ENCODE peak calls at places on chromosomes 4 and X, in five cellular contexts. M is RWPE2, E is stomach, X is left lung, J is body of pancreas. C is an unnamed sample. For H3K4me1, the result is how much of the 10 kb centered on the place peaks cover.

GRCh38 chr4:114208747-114209146 is 229.3 kb upstream of the ARSJ start:
- DNase-seq in E (no peak), M (no peak), X (no peak), J (no peak), C (peak)

GRCh38 chr4:6109842-6110560 is 90.3 kb downstream of the JAKMIP1 start:
- DNase-seq in J (peak), X (no peak), M (no peak), E (peak), C (no peak)

GRCh38 chr4:125983168-125983567 is 668.4 kb downstream of the FAT4 start:
- DNase-seq in X (no peak), M (no peak), J (no peak), E (no peak), C (no peak)

GRCh38 chr4:4492161-4492847 is 49.5 kb downstream of the STX18 start:
- DNase-seq in J (no peak), E (no peak), X (no peak), M (no peak), C (peak)

GRCh38 chrX:100207331-100208024 is 202.6 kb downstream of the PCDH19 start:
- DNase-seq in M (no peak), X (no peak), E (no peak), J (no peak), C (no peak)

GRCh38 chr4:145177906-145178538 is 2.4 kb downstream of the OTUD4 start:
- DNase-seq in E (no peak), X (no peak), J (peak), M (no peak), C (no peak)

GRCh38 chrX:25002658-25003015 is 13.1 kb downstream of the ARX start:
- DNase-seq in J (no peak), E (no peak), X (no peak), M (no peak), C (no peak)

GRCh38 chr4:102324725-102325124 is 20.6 kb downstream of the SLC39A8 start:
- DNase-seq in X (no peak), E (no peak), M (no peak), J (no peak), C (no peak)

GRCh38 chrX:108740299-108740774 is 4.0 kb upstream of the IRS4 start:
- DNase-seq in X (no peak), J (no peak), M (no peak), E (no peak), C (no peak)

GRCh38 chr4:103075435-103075893 is 1.1 kb downstream of the SLC9B2 start:
- DNase-seq in E (no peak), J (no peak), X (no peak), M (no peak), C (peak)

GRCh38 chr4:78059524-78059889 is 2.4 kb downstream of the FRAS1 start:
- DNase-seq in X (peak), E (peak), J (peak), M (no peak), C (peak)

GRCh38 chrX:74523224-74523623 is 91.2 kb downstream of the RLIM start:
- DNase-seq in J (no peak), E (no peak), X (no peak), M (no peak), C (no peak)

GRCh38 chr4:52640808-52641595 is 18.1 kb downstream of the USP46 start:
- DNase-seq in E (no peak), J (no peak), M (no peak), X (no peak), C (peak)

GRCh38 chr4:88442636-88443260 is 14.2 kb upstream of the HERC5 start:
- DNase-seq in M (no peak), E (no peak), X (no peak), J (no peak), C (no peak)

GRCh38 chrX:130665214-130665613 is 237.8 kb downstream of the ENOX2 start:
- DNase-seq in M (no peak), X (no peak), E (no peak), J (no peak), C (no peak)

GRCh38 chr4:183658362-183659028 is 490 bp downstream of the RWDD4 start:
- DNase-seq in J (peak), X (no peak), E (no peak), M (no peak), C (peak)

GRCh38 chr4:189974056-189974455 is 33.4 kb downstream of the FRG1 start:
- DNase-seq in J (no peak), E (no peak), M (no peak), X (no peak), C (no peak)

GRCh38 chrX:142089193-142089592 is 115.9 kb downstream of the MAGEC2 start:
- DNase-seq in M (no peak), X (no peak), J (no peak), E (no peak), C (no peak)

GRCh38 chr4:123102897-123103489 is 180.6 kb upstream of the NUDT6 start:
- DNase-seq in M (no peak), X (no peak), E (no peak), J (no peak), C (peak)

GRCh38 chrX:48695925-48696300 is 621 bp upstream of the SUV39H1 start:
- DNase-seq in J (no peak), M (no peak), X (no peak), E (no peak), C (no peak)

GRCh38 chrX:112851806-112852205 is 11.2 kb upstream of the AMOT start:
- DNase-seq in E (no peak), X (no peak), M (no peak), J (peak), C (peak)

GRCh38 chr4:115272185-115272584 is 158.8 kb upstream of the NDST4 start:
- DNase-seq in X (no peak), J (no peak), M (no peak), E (no peak), C (no peak)

GRCh38 chr4:118751634-118752293 is 66.6 kb downstream of the METTL14 start:
- DNase-seq in M (no peak), E (no peak), X (no peak), J (no peak), C (no peak)

GRCh38 chr4:53937327-53937726 is 127.1 kb downstream of the CHIC2 start:
- DNase-seq in M (no peak), J (no peak), X (no peak), E (no peak), C (no peak)

GRCh38 chr4:141884070-141884469 is 247.7 kb downstream of the IL15 start:
- DNase-seq in E (no peak), M (no peak), J (no peak), X (no peak), C (no peak)

GRCh38 chr4:152848508-152848907 is 68.8 kb downstream of the ARFIP1 start:
- DNase-seq in E (no peak), M (no peak), X (no peak), J (no peak), C (peak)

GRCh38 chr4:152849350-152849749 is 69.6 kb downstream of the ARFIP1 start:
- DNase-seq in M (no peak), J (no peak), X (no peak), E (no peak), C (peak)

GRCh38 chr4:152853293-152853692 is 73.5 kb downstream of the ARFIP1 start:
- DNase-seq in X (no peak), E (no peak), J (no peak), M (no peak), C (no peak)

GRCh38 chr4:152851226-152851625 is 71.5 kb downstream of the ARFIP1 start:
- DNase-seq in X (no peak), E (no peak), M (no peak), J (no peak), C (peak)

GRCh38 chr4:152850377-152850776 is 70.6 kb downstream of the ARFIP1 start:
- DNase-seq in X (peak), J (peak), M (no peak), E (no peak), C (peak)
- H3K27ac ChIP-seq in X (peak), J (no peak), M (peak), E (peak), C (peak)

GRCh38 chr4:47315346-47315745 is 148.2 kb downstream of the COMMD8 start:
- DNase-seq in E (no peak), M (no peak), J (no peak), X (no peak), C (peak)

GRCh38 chr4:47312170-47312569 is 151.3 kb downstream of the COMMD8 start:
- DNase-seq in E (no peak), X (no peak), J (no peak), M (no peak), C (no peak)

DNA sequence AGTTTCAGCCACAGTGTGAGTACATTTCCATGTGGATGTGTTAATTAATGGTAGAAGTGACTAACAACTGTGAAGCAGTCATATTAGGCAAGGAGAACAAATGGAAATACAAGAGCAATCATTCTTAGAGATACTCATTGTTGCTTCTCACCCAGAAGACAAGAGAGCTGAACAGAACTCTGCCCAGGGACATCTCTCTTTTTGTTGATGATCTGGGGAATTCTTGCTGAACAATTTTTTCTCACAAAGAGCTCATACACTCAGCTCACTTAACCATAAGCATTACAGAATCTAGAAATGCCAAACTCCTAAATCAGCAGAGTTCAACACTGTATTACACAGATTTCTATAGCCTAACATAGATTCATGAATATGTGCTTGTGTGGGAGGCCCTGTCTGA is 150.1 kb downstream of the COMMD8 start:
- DNase-seq in E (no peak), X (no peak), J (no peak), M (no peak), C (no peak)
- TF ChIP-seq CTCF in E (no peak), X (no peak), J (no peak), M (no peak), C (no peak)

DNA sequence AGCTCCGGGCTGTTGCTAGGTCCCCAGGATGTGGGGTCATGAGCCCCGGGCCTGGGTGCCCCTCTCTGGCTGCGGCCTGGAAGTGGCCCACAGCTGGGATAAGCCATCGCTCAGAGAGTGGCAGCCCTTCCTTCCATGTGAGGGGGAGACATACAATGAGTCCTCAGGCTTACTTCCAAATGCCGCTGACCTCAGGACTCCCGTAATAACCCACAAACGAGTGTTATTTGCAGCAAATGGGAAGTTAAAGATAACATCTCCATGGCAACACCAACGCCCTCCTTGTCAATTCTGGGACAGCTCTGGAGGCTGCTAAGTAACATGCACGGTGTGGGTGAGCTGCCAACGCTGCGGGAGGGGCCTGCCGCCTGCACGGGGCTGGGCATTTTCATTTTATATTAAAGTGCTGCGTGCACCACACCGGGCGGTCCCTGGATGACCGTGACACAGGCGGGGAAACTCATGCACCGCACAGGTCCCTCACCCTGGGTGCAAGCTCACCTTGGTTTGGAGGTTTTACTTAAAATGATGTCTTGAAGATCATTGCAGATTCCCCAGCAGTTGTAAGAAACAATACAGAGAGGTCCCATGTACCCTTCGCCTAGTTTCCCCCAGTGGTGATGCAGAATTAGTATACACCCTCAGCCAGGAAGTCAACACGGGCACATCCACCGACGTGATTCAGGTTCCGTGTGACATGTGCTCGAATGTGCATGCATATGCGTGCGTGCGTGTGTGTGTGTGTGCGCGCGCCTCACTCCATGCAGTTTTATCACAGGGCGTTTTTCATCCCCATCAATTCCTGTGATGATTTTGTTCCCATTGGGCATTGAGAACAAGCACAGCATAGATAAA is 79.4 kb downstream of the ABLIM2 start:
- DNase-seq in E (peak), M (no peak), J (peak), X (no peak), C (no peak)
- H3K4me1 ChIP-seq in E (under half), M (under half), J (under half), X (under half), C (under half)

GRCh38 chr4:7811536-7812190 is 128.0 kb downstream of the AFAP1 start:
- DNase-seq in X (no peak), E (peak), M (no peak), J (peak), C (no peak)
- H3K27ac ChIP-seq in X (no peak), E (peak), M (no peak), J (no peak), C (no peak)

GRCh38 chr4:160318567-160319220 is 1215.8 kb downstream of the RAPGEF2 start:
- DNase-seq in J (no peak), X (no peak), M (no peak), E (no peak), C (no peak)
- TF ChIP-seq CTCF in J (no peak), X (no peak), M (no peak), E (no peak), C (no peak)

DNA sequence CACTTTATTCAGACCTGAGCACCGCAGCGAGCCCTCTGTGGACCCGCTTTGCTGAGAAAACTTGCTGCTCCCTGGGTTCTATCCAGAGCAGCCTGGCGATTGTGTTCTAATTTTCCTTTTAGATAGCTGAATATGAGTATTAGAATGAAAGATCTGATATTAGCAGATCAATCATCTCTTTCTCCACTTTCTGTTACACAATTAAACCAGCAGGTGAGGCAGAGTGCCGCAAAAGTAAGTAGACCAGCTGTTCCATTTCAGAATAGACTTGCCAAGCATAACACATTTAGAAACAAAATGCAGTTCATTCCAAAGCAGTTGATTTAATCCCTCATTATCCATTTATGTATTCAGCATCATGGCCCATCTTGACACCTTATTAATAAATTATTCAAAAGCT is 58.6 kb downstream of the PALLD start:
- DNase-seq in X (no peak), J (no peak), M (no peak), E (no peak), C (no peak)
- H3K4me1 ChIP-seq in X (under half), J (under half), M (under half), E (under half), C (under half)

DNA sequence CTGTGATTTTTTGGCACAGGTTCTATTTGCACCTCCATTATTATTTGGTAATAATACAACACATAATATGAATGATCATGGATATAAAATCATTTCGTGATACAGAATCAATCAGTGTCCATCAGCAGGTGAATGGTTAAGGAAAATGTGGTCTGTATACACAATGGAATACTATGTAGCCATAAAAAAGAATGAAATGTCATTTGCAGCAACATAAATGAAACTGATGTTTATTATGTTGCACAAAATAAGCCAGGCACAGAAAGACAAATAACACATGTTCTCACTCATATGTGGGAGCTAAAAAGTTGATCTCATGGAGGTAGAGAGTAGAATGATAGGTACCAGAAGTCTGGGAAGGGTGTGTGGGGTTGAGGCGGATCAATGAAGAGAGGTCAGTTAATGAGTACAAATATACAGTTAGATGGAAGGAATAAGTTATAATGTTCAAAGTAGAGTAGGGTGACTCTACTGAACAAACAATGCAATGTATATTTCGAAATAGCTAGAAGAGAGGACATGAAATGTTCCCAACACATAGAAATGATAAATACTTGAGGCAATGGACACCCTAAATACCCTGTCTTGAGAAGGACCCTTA is 1.1 kb upstream of the SMARCA1 start:
- DNase-seq in E (no peak), M (no peak), X (no peak), J (no peak), C (no peak)
- H3K27ac ChIP-seq in E (no peak), M (no peak), X (no peak), J (no peak), C (no peak)